ENCODE peak calls at places on chromosomes 6 and 20, in eight cellular contexts. G is NCI-H460; U is NCI-H226; S is NCI-H1105; H is thoracic aorta; I is H1; K is stimulated activated naive CD8-positive, alpha-beta T cell treated with anti-CD3 and anti-CD28 coated beads, Interleukin-15, Interleukin-2, amounts not matched to agents 100 U/mL and 50 U/mL, for 24 hours; W is left ventricle myocardium inferior. Q is an unnamed sample.

GRCh38 chr6:1787894-1788293 is 178.2 kb downstream of the FOXC1 start:
- DNase-seq in K (no peak), H (peak), G (no peak), U (peak), I (no peak), S (no peak), W (no peak), Q (no peak)

GRCh38 chr6:19851273-19852089 is 14.3 kb downstream of the ID4 start:
- DNase-seq in G (peak), I (peak), W (no peak), K (no peak), U (peak), S (peak), H (no peak), Q (no peak)

GRCh38 chr6:41691426-41692079 is 43.9 kb downstream of the TFEB start:
- DNase-seq in S (no peak), I (no peak), H (no peak), G (no peak), K (no peak), W (no peak), U (no peak), Q (no peak)

GRCh38 chr6:155770313-155770712 is 314.7 kb upstream of the NOX3 start:
- DNase-seq in G (no peak), U (no peak), K (no peak), S (no peak), I (no peak), W (no peak), H (no peak), Q (no peak)

GRCh38 chr6:21263531-21264287 is 329.8 kb upstream of the SOX4 start:
- DNase-seq in I (no peak), K (peak), S (peak), H (no peak), W (no peak), G (no peak), U (no peak), Q (no peak)

GRCh38 chr6:90019216-90019615 is 124.9 kb downstream of the GJA10 start:
- DNase-seq in I (no peak), W (no peak), G (no peak), K (no peak), U (no peak), H (no peak), S (no peak), Q (no peak)

GRCh38 chr6:99219788-99220187 is 129.7 kb downstream of the FAXC start:
- DNase-seq in K (no peak), S (no peak), W (no peak), U (no peak), G (no peak), I (peak), H (no peak), Q (no peak)

GRCh38 chr20:8019178-8019997 is at the start of gene TMX4:
- DNase-seq in K (peak), W (peak), I (peak), H (peak), U (peak), S (peak), G (peak), Q (peak)

GRCh38 chr20:47971321-47971781 is 186.1 kb upstream of the SULF2 start:
- DNase-seq in S (no peak), U (no peak), G (no peak), H (no peak), I (no peak), W (no peak), K (no peak), Q (no peak)

GRCh38 chr20:57619053-57619831 is 984 bp downstream of the ZBP1 start:
- DNase-seq in S (no peak), G (no peak), U (no peak), H (no peak), W (peak), K (peak), I (peak), Q (peak)